ENCODE peak calls at places on chromosomes 3 and 15, in eight cellular contexts. One of them, this sample, is unnamed.

GRCh38 chr3:50521572-50521971 is 18.1 kb upstream of the CACNA2D2 start:
- DNase-seq in EL: no peak
- DNase-seq in neural crest cell: no peak
- DNase-seq in Karpas-422: no peak
- DNase-seq in WTC11: no peak
- DNase-seq in HCT116: no peak
- DNase-seq in A549: no peak
- DNase-seq in A673: no peak
- DNase-seq in this sample: no peak

GRCh38 chr15:25544076-25544475 is 105.3 kb upstream of the UBE3A start:
- DNase-seq in EL: no peak
- DNase-seq in neural crest cell: no peak
- DNase-seq in Karpas-422: no peak
- DNase-seq in WTC11: no peak
- DNase-seq in HCT116: no peak
- DNase-seq in A549: no peak
- DNase-seq in A673: no peak
- DNase-seq in this sample: no peak

GRCh38 chr3:52280046-52280445 is 1.6 kb upstream of the WDR82 start:
- DNase-seq in EL: no peak
- DNase-seq in neural crest cell: no peak
- DNase-seq in Karpas-422: no peak
- DNase-seq in WTC11: no peak
- DNase-seq in HCT116: no peak
- DNase-seq in A549: no peak
- DNase-seq in A673: peak; percentile 21
- DNase-seq in this sample: no peak

GRCh38 chr15:37059051-37059450 is 41.3 kb downstream of the MEIS2 start:
- DNase-seq in EL: peak; percentile 63
- DNase-seq in neural crest cell: no peak
- DNase-seq in Karpas-422: no peak
- DNase-seq in WTC11: no peak
- DNase-seq in HCT116: peak; percentile 4
- DNase-seq in A549: no peak
- DNase-seq in A673: no peak
- DNase-seq in this sample: no peak

GRCh38 chr3:107992976-107993684 is 97.7 kb downstream of the CD47 start:
- DNase-seq in EL: peak; percentile 57
- DNase-seq in neural crest cell: no peak
- DNase-seq in Karpas-422: peak; percentile 83
- DNase-seq in WTC11: no peak
- DNase-seq in HCT116: no peak
- DNase-seq in A549: peak; percentile 7
- DNase-seq in A673: peak; percentile 38
- DNase-seq in this sample: no peak

GRCh38 chr3:97970131-97970530 is 2.1 kb downstream of the RIOX2 start:
- DNase-seq in EL: no peak
- DNase-seq in neural crest cell: no peak
- DNase-seq in Karpas-422: no peak
- DNase-seq in WTC11: no peak
- DNase-seq in HCT116: no peak
- DNase-seq in A549: no peak
- DNase-seq in A673: no peak
- DNase-seq in this sample: no peak

GRCh38 chr3:125694761-125695294 is 99.5 kb upstream of the OSBPL11 start:
- DNase-seq in EL: no peak
- DNase-seq in neural crest cell: no peak
- DNase-seq in Karpas-422: no peak
- DNase-seq in WTC11: no peak
- DNase-seq in HCT116: no peak
- DNase-seq in A549: no peak
- DNase-seq in A673: no peak
- DNase-seq in this sample: no peak

GRCh38 chr3:29065211-29065785 is 215.6 kb upstream of the RBMS3 start:
- DNase-seq in EL: peak; percentile 97
- DNase-seq in neural crest cell: peak; percentile 17
- DNase-seq in Karpas-422: no peak
- DNase-seq in WTC11: peak; percentile 45
- DNase-seq in HCT116: no peak
- DNase-seq in A549: peak; percentile 95
- DNase-seq in A673: peak; percentile 77
- DNase-seq in this sample: peak; percentile 62

GRCh38 chr3:49566312-49566711 is 12.0 kb downstream of the BSN start:
- DNase-seq in EL: no peak
- DNase-seq in neural crest cell: no peak
- DNase-seq in Karpas-422: no peak
- DNase-seq in WTC11: no peak
- DNase-seq in HCT116: peak; percentile 16
- DNase-seq in A549: peak; percentile 6
- DNase-seq in A673: no peak
- DNase-seq in this sample: no peak

GRCh38 chr3:57078366-57079220 is 18.1 kb downstream of the SPATA12 start:
- DNase-seq in EL: peak; percentile 23
- DNase-seq in neural crest cell: peak; percentile 23
- DNase-seq in Karpas-422: no peak
- DNase-seq in WTC11: peak; percentile 36
- DNase-seq in HCT116: no peak
- DNase-seq in A549: peak; percentile 22
- DNase-seq in A673: peak; percentile 33
- DNase-seq in this sample: peak; percentile 80

GRCh38 chr3:36894924-36895323 is 49.9 kb downstream of the TRANK1 start:
- DNase-seq in EL: no peak
- DNase-seq in neural crest cell: no peak
- DNase-seq in Karpas-422: peak; percentile 85
- DNase-seq in WTC11: no peak
- DNase-seq in HCT116: no peak
- DNase-seq in A549: no peak
- DNase-seq in A673: no peak
- DNase-seq in this sample: no peak

GRCh38 chr3:77772459-77772858 is 732.6 kb downstream of the ROBO2 start:
- DNase-seq in EL: no peak
- DNase-seq in neural crest cell: no peak
- DNase-seq in Karpas-422: no peak
- DNase-seq in WTC11: no peak
- DNase-seq in HCT116: no peak
- DNase-seq in A549: no peak
- DNase-seq in A673: no peak
- DNase-seq in this sample: no peak

GRCh38 chr3:112128843-112129727 is 4.0 kb downstream of the GCSAM start:
- DNase-seq in EL: peak; percentile 80
- DNase-seq in neural crest cell: no peak
- DNase-seq in Karpas-422: peak; percentile 97
- DNase-seq in WTC11: no peak
- DNase-seq in HCT116: no peak
- DNase-seq in A549: peak; percentile 3
- DNase-seq in A673: no peak
- DNase-seq in this sample: no peak

GRCh38 chr3:45227946-45228345 is 1.9 kb upstream of the TMEM158 start:
- DNase-seq in EL: no peak
- DNase-seq in neural crest cell: no peak
- DNase-seq in Karpas-422: no peak
- DNase-seq in WTC11: peak; percentile 27
- DNase-seq in HCT116: no peak
- DNase-seq in A549: no peak
- DNase-seq in A673: no peak
- DNase-seq in this sample: no peak

GRCh38 chr15:92521624-92522008 is 127.9 kb downstream of the ST8SIA2 start:
- DNase-seq in EL: peak; percentile 49
- DNase-seq in neural crest cell: peak; percentile 63
- DNase-seq in Karpas-422: peak; percentile 79
- DNase-seq in WTC11: peak; percentile 75
- DNase-seq in HCT116: peak; percentile 46
- DNase-seq in A549: peak; percentile 80
- DNase-seq in A673: peak; percentile 83
- DNase-seq in this sample: no peak